ENCODE peak calls at places on chromosomes 13 and 19, in five cellular contexts. G is stomach; V is CD8-positive, alpha-beta T cell; I is COR-L47; A is AG09319. Z is an unnamed sample.
A peak's percentile ranks its signal among the peaks of the same experiment; 100 is the strongest.

GRCh38 chr13:49400755-49401659 is 42.9 kb downstream of the CAB39L start:
- DNase-seq in G (peak; percentile 45), V (no peak), I (no peak), A (peak; percentile 14), Z (no peak)

GRCh38 chr13:113205428-113205931 is 3.0 kb downstream of the PCID2 start:
- DNase-seq in G (no peak), V (no peak), I (no peak), A (no peak), Z (no peak)

GRCh38 chr13:21685485-21686064 is 14.7 kb downstream of the FGF9 start:
- DNase-seq in G (no peak), V (no peak), I (no peak), A (no peak), Z (no peak)

GRCh38 chr19:11064831-11065303 is 24.4 kb upstream of the LDLR start:
- DNase-seq in G (no peak), V (no peak), I (no peak), A (no peak), Z (no peak)

GRCh38 chr13:108962652-108963051 is 333.2 kb downstream of the MYO16 start:
- DNase-seq in G (no peak), V (no peak), I (no peak), A (no peak), Z (no peak)

GRCh38 chr19:12162513-12162881 is 399 bp upstream of the ZNF136 start:
- DNase-seq in G (no peak), V (no peak), I (no peak), A (no peak), Z (no peak)

GRCh38 chr13:111589992-111590391 is 269.6 kb downstream of the TEX29 start:
- DNase-seq in G (no peak), V (no peak), I (no peak), A (no peak), Z (no peak)

GRCh38 chr13:49023441-49023840 is 47.7 kb downstream of the FNDC3A start:
- DNase-seq in G (no peak), V (no peak), I (no peak), A (no peak), Z (no peak)

GRCh38 chr13:109778102-109778542 is 8.3 kb downstream of the IRS2 start:
- DNase-seq in G (peak; percentile 65), V (no peak), I (peak; percentile 41), A (no peak), Z (no peak)

GRCh38 chr13:64633948-64634347 is 2596.2 kb downstream of the PCDH9 start:
- DNase-seq in G (no peak), V (no peak), I (no peak), A (no peak), Z (no peak)

GRCh38 chr13:114096031-114096485 is 36.4 kb downstream of the RASA3 start:
- DNase-seq in G (no peak), V (no peak), I (no peak), A (no peak), Z (no peak)

GRCh38 chr13:29487466-29488454 is 107.7 kb downstream of the SLC7A1 start:
- DNase-seq in G (no peak), V (no peak), I (no peak), A (no peak), Z (no peak)